ENCODE peak calls at places on chromosomes 1 and 21, in six cellular contexts. X is posterior vena cava, W is NCI-H1436, E is GM12891, T is left cardiac atrium, P is HCEC 1CT. B is an unnamed sample.

GRCh38 chr21:46114963-46115362 is 17.1 kb downstream of the COL6A2 start:
- DNase-seq in X (peak), P (no peak), E (no peak), W (no peak), T (peak), B (no peak)

GRCh38 chr21:20459838-20460237 is 538.4 kb upstream of the NCAM2 start:
- DNase-seq in P (no peak), W (no peak), X (no peak), T (no peak), E (no peak), B (no peak)

GRCh38 chr1:154716012-154716411 is 108.0 kb upstream of the ADAR start:
- DNase-seq in W (no peak), P (no peak), E (no peak), T (no peak), X (no peak), B (peak)

GRCh38 chr1:156648951-156649350 is 7.0 kb downstream of the BCAN start:
- DNase-seq in T (no peak), E (no peak), W (no peak), X (no peak), P (no peak), B (no peak)

GRCh38 chr1:154860154-154860870 is 9.8 kb downstream of the KCNN3 start:
- DNase-seq in X (no peak), T (no peak), P (no peak), E (peak), W (no peak), B (no peak)

GRCh38 chr1:201354151-201354900 is 23.2 kb downstream of the TNNT2 start:
- DNase-seq in T (no peak), P (no peak), E (no peak), X (peak), W (no peak), B (no peak)

GRCh38 chr1:117453958-117454357 is 86.7 kb downstream of the MAN1A2 start:
- DNase-seq in E (no peak), T (no peak), W (no peak), X (no peak), P (no peak), B (no peak)

GRCh38 chr1:241376711-241377110 is 19.7 kb upstream of the RGS7 start:
- DNase-seq in E (no peak), W (peak), X (no peak), P (no peak), T (no peak), B (no peak)

GRCh38 chr1:19735419-19736127 is 64.1 kb downstream of the TMCO4 start:
- DNase-seq in E (no peak), T (peak), W (no peak), P (peak), X (peak), B (no peak)

GRCh38 chr1:227315500-227316346 is 2.6 kb downstream of the CDC42BPA start:
- DNase-seq in E (no peak), T (peak), W (no peak), X (no peak), P (peak), B (peak)

GRCh38 chr1:58064281-58064680 is 482.2 kb downstream of the OMA1 start:
- DNase-seq in E (no peak), P (no peak), T (no peak), W (no peak), X (no peak), B (no peak)

GRCh38 chr1:221437924-221438323 is 304.0 kb downstream of the DUSP10 start:
- DNase-seq in P (peak), W (no peak), E (no peak), X (no peak), T (no peak), B (no peak)

GRCh38 chr1:152167835-152168534 is 9.0 kb upstream of the RPTN start:
- DNase-seq in T (no peak), P (peak), E (no peak), W (no peak), X (no peak), B (peak)

GRCh38 chr21:36297938-36298572 is 21.9 kb upstream of the MORC3 start:
- DNase-seq in E (peak), P (no peak), T (peak), W (no peak), X (no peak), B (peak)

GRCh38 chr1:218322762-218323161 is 22.4 kb upstream of the TGFB2 start:
- DNase-seq in E (no peak), W (no peak), P (no peak), T (no peak), X (peak), B (no peak)

GRCh38 chr1:30976143-30976542 is 67.6 kb upstream of the SDC3 start:
- DNase-seq in X (no peak), E (no peak), W (no peak), P (peak), T (no peak), B (no peak)

GRCh38 chr1:201166964-201167624 is 12.8 kb upstream of the TMEM9 start:
- DNase-seq in X (no peak), E (no peak), T (no peak), P (no peak), W (no peak), B (peak)

GRCh38 chr1:52629021-52629643 is 3.8 kb upstream of the SHISAL2A start:
- DNase-seq in X (no peak), W (no peak), P (no peak), T (no peak), E (no peak), B (no peak)

GRCh38 chr1:214454619-214455396 is 96.6 kb downstream of the PTPN14 start:
- DNase-seq in E (no peak), P (peak), T (no peak), W (no peak), X (no peak), B (no peak)

GRCh38 chr21:33642896-33643657 is 776 bp downstream of the ITSN1 start:
- DNase-seq in T (peak), W (no peak), P (peak), E (no peak), X (peak), B (peak)

GRCh38 chr21:35127851-35128250 is 78.7 kb upstream of the RUNX1 start:
- DNase-seq in X (no peak), E (no peak), T (no peak), P (peak), W (no peak), B (no peak)

GRCh38 chr1:26094677-26095383 is 16.8 kb upstream of the PDIK1L start:
- DNase-seq in X (peak), W (no peak), T (peak), P (no peak), E (no peak), B (no peak)

GRCh38 chr1:180975551-180975950 is 47.1 kb downstream of the STX6 start:
- DNase-seq in X (no peak), P (no peak), E (no peak), T (no peak), W (no peak), B (no peak)

GRCh38 chr1:216111842-216112241 is 311.4 kb downstream of the USH2A start:
- DNase-seq in E (no peak), P (peak), T (no peak), W (no peak), X (no peak), B (no peak)

GRCh38 chr1:113014508-113014907 is 58.5 kb upstream of the LRIG2 start:
- DNase-seq in X (no peak), E (no peak), W (no peak), T (no peak), P (no peak), B (no peak)

GRCh38 chr1:201461783-201462441 is 7.1 kb downstream of the PHLDA3 start:
- DNase-seq in W (no peak), P (peak), E (no peak), X (peak), T (peak), B (no peak)

GRCh38 chr1:66916320-66916719 is 8.3 kb downstream of the DNAI4 start:
- DNase-seq in X (no peak), W (no peak), P (no peak), E (no peak), T (no peak), B (peak)

GRCh38 chr1:209534496-209535250 is 48.8 kb upstream of the CAMK1G start:
- DNase-seq in W (peak), T (no peak), P (no peak), X (no peak), E (no peak), B (no peak)

GRCh38 chr1:44572572-44572879 is 101.8 kb downstream of the TMEM53 start:
- DNase-seq in T (no peak), X (no peak), W (no peak), E (no peak), P (no peak), B (no peak)

GRCh38 chr1:214423045-214423444 is 128.4 kb downstream of the PTPN14 start:
- DNase-seq in P (no peak), T (no peak), X (no peak), E (no peak), W (no peak), B (no peak)

GRCh38 chr1:168381850-168382249 is 101.2 kb downstream of the TBX19 start:
- DNase-seq in P (no peak), E (no peak), W (no peak), T (no peak), X (no peak), B (no peak)

GRCh38 chr1:3930696-3931309 is 30.7 kb upstream of the C1orf174 start:
- DNase-seq in W (no peak), T (peak), P (no peak), X (no peak), E (no peak), B (peak)

GRCh38 chr1:204945565-204945977 is 74.9 kb downstream of the NFASC start:
- DNase-seq in P (no peak), E (no peak), W (peak), X (no peak), T (no peak), B (peak)